ENCODE peak calls at places on chromosomes 5 and 9, in ten cellular contexts. I is body of pancreas; U is NT2/D1; Y is uterus; C is PC-9; S is tibial artery; F is psoas muscle; M is naive thymus-derived CD4-positive, alpha-beta T cell; R is heart left ventricle; X is A549. W is an unnamed sample.

GRCh38 chr5:66689522-66690220 is 93.5 kb downstream of the MAST4 start:
- DNase-seq in Y (no peak), R (no peak), S (no peak), F (no peak), U (no peak), M (no peak), I (peak; percentile 44), X (no peak), C (no peak), W (no peak)

GRCh38 chr5:38871790-38872551 is 26.2 kb downstream of the OSMR start:
- DNase-seq in I (no peak), X (peak; percentile 88), F (no peak), U (no peak), R (no peak), C (peak; percentile 76), Y (peak; percentile 50), M (no peak), S (no peak), W (no peak)

GRCh38 chr9:134600836-134601638 is 40.6 kb upstream of the COL5A1 start:
- DNase-seq in Y (no peak), C (no peak), S (peak; percentile 61), R (no peak), U (no peak), F (no peak), X (no peak), I (no peak), M (no peak), W (peak; percentile 52)

GRCh38 chr9:135006911-135007570 is 80.4 kb upstream of the OLFM1 start:
- DNase-seq in S (no peak), F (no peak), M (no peak), Y (no peak), U (no peak), R (no peak), I (no peak), C (no peak), X (no peak), W (no peak)

GRCh38 chr5:110590187-110590586 is 136.3 kb downstream of the TMEM232 start:
- DNase-seq in S (no peak), C (no peak), M (no peak), Y (no peak), X (no peak), F (no peak), I (no peak), R (no peak), U (no peak), W (no peak)

GRCh38 chr9:14687042-14687719 is 6.1 kb downstream of the ZDHHC21 start:
- DNase-seq in C (no peak), M (no peak), U (no peak), R (no peak), X (no peak), I (no peak), F (no peak), S (no peak), Y (no peak), W (no peak)

GRCh38 chr5:137395011-137395755 is 103.9 kb downstream of the SPOCK1 start:
- DNase-seq in S (no peak), C (peak; percentile 63), U (no peak), F (no peak), Y (no peak), I (no peak), X (no peak), M (no peak), R (no peak), W (no peak)

GRCh38 chr5:8683528-8683927 is 814.6 kb downstream of the MTRR start:
- DNase-seq in X (no peak), F (no peak), Y (no peak), M (no peak), S (no peak), I (no peak), R (no peak), U (no peak), C (no peak), W (no peak)

GRCh38 chr9:34559616-34560546 is 29.6 kb downstream of the CNTFR start:
- DNase-seq in I (peak; percentile 44), R (peak; percentile 52), Y (no peak), C (no peak), F (peak; percentile 76), S (no peak), U (no peak), M (no peak), X (peak; percentile 50), W (peak; percentile 73)

GRCh38 chr5:170266570-170267379 is 30.8 kb downstream of the LCP2 start:
- DNase-seq in S (no peak), R (no peak), Y (no peak), X (no peak), M (no peak), I (no peak), U (no peak), C (no peak), F (no peak), W (no peak)

GRCh38 chr9:116646661-116647514 is 40.2 kb upstream of the TRIM32 start:
- DNase-seq in Y (no peak), X (peak; percentile 21), R (no peak), U (peak; percentile 44), F (no peak), I (no peak), C (peak; percentile 7), S (no peak), M (no peak), W (no peak)

GRCh38 chr9:134251296-134251695 is 75.0 kb upstream of the RXRA start:
- DNase-seq in I (no peak), Y (no peak), R (no peak), X (no peak), F (no peak), C (no peak), S (no peak), M (no peak), U (no peak), W (no peak)

GRCh38 chr5:9863486-9863885 is 233.3 kb upstream of the TAS2R1 start:
- DNase-seq in I (no peak), C (no peak), X (no peak), R (no peak), U (no peak), S (no peak), F (no peak), M (no peak), Y (no peak), W (no peak)
- H3K4me1 ChIP-seq in I (peaks cover 8% of the 10 kb centered on the region), C (no peaks in the 10 kb centered on the region), X (no peaks in the 10 kb centered on the region), R (no peaks in the 10 kb centered on the region), U (no peaks in the 10 kb centered on the region), S (no peaks in the 10 kb centered on the region), F (no peaks in the 10 kb centered on the region), M (no peaks in the 10 kb centered on the region), Y (no peaks in the 10 kb centered on the region), W (no peaks in the 10 kb centered on the region)

DNA sequence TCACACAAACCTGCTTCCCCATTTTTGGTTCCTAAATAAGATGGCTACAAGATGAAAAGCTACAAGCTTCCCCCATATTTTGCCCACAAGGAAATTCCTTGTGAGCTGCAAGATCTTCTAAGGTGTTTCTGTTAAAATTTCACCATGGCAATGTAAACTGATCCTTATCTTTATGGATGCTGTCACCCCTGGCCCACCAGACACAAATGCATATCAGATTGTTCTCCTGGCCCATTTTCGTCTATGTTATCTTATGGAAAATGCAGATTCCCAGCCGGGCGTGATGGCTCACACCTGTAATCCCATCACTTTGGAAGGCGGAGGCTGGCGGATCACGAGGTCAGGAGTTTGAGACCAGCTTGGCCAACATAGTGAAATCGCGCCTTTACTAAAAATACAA is 65.1 kb upstream of the IL6ST start:
- DNase-seq in U (no peak), R (no peak), C (no peak), Y (no peak), I (no peak), S (no peak), M (no peak), X (no peak), F (no peak), W (no peak)
- H3K4me1 ChIP-seq in U (no peaks in the 10 kb centered on the region), R (peaks cover 9% of the 10 kb centered on the region), C (peaks cover 17% of the 10 kb centered on the region), Y (no peaks in the 10 kb centered on the region), I (peaks cover 23% of the 10 kb centered on the region), S (no peaks in the 10 kb centered on the region), M (peaks cover 76% of the 10 kb centered on the region), X (peaks cover 24% of the 10 kb centered on the region), F (peaks cover 6% of the 10 kb centered on the region), W (no peaks in the 10 kb centered on the region)

GRCh38 chr9:99016681-99017387 is 73.1 kb downstream of the COL15A1 start:
- DNase-seq in F (no peak), Y (no peak), S (no peak), I (no peak), C (no peak), U (no peak), R (no peak), X (no peak), M (no peak), W (peak; percentile 38)

GRCh38 chr9:99012957-99013512 is 69.3 kb downstream of the COL15A1 start:
- DNase-seq in Y (no peak), C (no peak), I (no peak), F (no peak), M (peak; percentile 18), U (no peak), R (no peak), S (no peak), X (no peak), W (peak; percentile 30)

GRCh38 chr9:99015890-99016289 is 72.2 kb downstream of the COL15A1 start:
- DNase-seq in F (no peak), U (no peak), X (no peak), Y (no peak), M (no peak), S (no peak), C (no peak), I (no peak), R (no peak), W (peak; percentile 34)

GRCh38 chr9:99013550-99013949 is 69.8 kb downstream of the COL15A1 start:
- DNase-seq in U (no peak), S (no peak), F (no peak), Y (no peak), X (no peak), I (no peak), C (no peak), M (peak; percentile 34), R (no peak), W (no peak)

DNA sequence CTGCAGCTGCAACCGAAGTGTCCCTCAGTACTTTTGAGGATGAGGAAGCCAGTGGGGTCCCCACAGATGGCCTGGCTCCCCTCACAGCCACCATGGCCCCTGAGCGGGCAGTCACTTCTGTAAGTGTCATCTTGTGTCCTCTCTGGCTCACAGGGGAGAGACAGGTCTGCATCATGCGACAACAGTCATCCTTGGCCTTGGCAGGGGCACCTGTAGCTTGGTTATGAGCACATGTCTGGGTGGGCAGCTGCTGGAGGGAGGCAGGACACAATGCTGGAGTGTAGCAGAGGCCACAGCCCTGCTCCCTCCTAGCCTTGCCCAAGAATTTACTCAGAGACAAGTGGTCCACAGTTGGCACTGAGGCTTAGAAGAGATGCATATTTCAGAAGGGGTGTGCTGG is 71.7 kb downstream of the COL15A1 start:
- DNase-seq in I (no peak), M (no peak), R (no peak), C (no peak), X (no peak), S (no peak), Y (no peak), U (no peak), F (no peak), W (peak; percentile 53)
- H3K4me1 ChIP-seq in I (no peaks in the 10 kb centered on the region), M (peaks cover 19% of the 10 kb centered on the region), R (no peaks in the 10 kb centered on the region), C (peaks cover 22% of the 10 kb centered on the region), X (peaks cover 17% of the 10 kb centered on the region), S (peaks cover 8% of the 10 kb centered on the region), Y (no peaks in the 10 kb centered on the region), U (no peaks in the 10 kb centered on the region), F (no peaks in the 10 kb centered on the region), W (peaks cover 5% of the 10 kb centered on the region)

DNA sequence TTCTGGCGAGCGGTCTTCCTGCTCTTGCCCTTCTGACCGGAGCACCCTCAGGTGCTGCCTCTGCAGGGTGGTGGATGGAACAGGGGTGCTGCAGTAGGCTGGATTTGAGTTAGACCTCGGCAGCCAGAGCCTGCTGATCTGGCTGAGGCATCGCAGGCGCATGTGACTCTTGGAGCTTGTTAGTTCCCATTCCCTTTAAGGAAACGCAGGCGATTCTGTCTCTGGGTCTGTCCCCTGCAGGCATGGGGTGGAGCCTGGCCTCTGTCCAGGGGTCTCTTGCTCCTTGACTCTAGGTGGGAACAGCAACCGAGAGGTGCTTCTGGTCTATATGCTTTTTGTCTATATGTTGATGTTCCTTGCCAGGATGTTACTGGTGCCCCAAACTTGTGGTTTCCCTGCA is 3.1 kb downstream of the WNK2 start:
- DNase-seq in F (no peak), S (no peak), C (no peak), R (peak; percentile 76), Y (no peak), I (peak; percentile 36), U (no peak), M (no peak), X (no peak), W (no peak)
- H3K4me1 ChIP-seq in F (peaks cover 35% of the 10 kb centered on the region), S (peaks cover 13% of the 10 kb centered on the region), C (peaks cover 8% of the 10 kb centered on the region), R (peaks cover 11% of the 10 kb centered on the region), Y (peaks cover 12% of the 10 kb centered on the region), I (peaks cover 83% of the 10 kb centered on the region), U (peaks cover 18% of the 10 kb centered on the region), M (peaks cover 7% of the 10 kb centered on the region), X (peaks cover 3% of the 10 kb centered on the region), W (peaks cover 46% of the 10 kb centered on the region)

W was measured in right atrium auricular region.